ENCODE peak calls at places on chromosome 7, in five cellular contexts. U is fibroblast of lung, I is iPS DF 6.9, R is right cardiac atrium, M is brain microvascular endothelial cell. N is an unnamed sample.

GRCh38 chr7:901388-902154 is 25.2 kb downstream of the GET4 start:
- DNase-seq in U (peak; percentile 63), I (peak; percentile 70), R (peak; percentile 90), M (peak; percentile 89), N (peak; percentile 62)

GRCh38 chr7:100503350-100503735 is 19.6 kb downstream of the NYAP1 start:
- DNase-seq in U (peak; percentile 68), I (no peak), R (no peak), M (peak; percentile 16), N (no peak)

GRCh38 chr7:36606442-36607205 is 117.7 kb downstream of the AOAH start:
- DNase-seq in U (no peak), I (no peak), R (no peak), M (no peak), N (no peak)

GRCh38 chr7:12436896-12437535 is 33.4 kb upstream of the VWDE start:
- DNase-seq in U (peak; percentile 65), I (no peak), R (peak; percentile 42), M (peak; percentile 65), N (peak; percentile 63)

GRCh38 chr7:116045532-116045931 is 15.0 kb upstream of the TFEC start:
- DNase-seq in U (no peak), I (no peak), R (no peak), M (no peak), N (no peak)

GRCh38 chr7:94452257-94452656 is 57.4 kb upstream of the CASD1 start:
- DNase-seq in U (no peak), I (no peak), R (no peak), M (no peak), N (no peak)

GRCh38 chr7:74287303-74288033 is 1.7 kb upstream of the CLIP2 start:
- DNase-seq in U (no peak), I (no peak), R (no peak), M (no peak), N (no peak)

GRCh38 chr7:142603870-142604448 is 145.3 kb upstream of the PRSS1 start:
- DNase-seq in U (peak; percentile 52), I (peak; percentile 39), R (no peak), M (peak; percentile 63), N (peak; percentile 24)

GRCh38 chr7:16598015-16598414 is 47.5 kb downstream of the ANKMY2 start:
- DNase-seq in U (no peak), I (no peak), R (no peak), M (no peak), N (no peak)

GRCh38 chr7:47520408-47520807 is 61.5 kb downstream of the TNS3 start:
- DNase-seq in U (peak; percentile 95), I (no peak), R (peak; percentile 86), M (peak; percentile 80), N (peak; percentile 82)

GRCh38 chr7:143416565-143417149 is 8.0 kb upstream of the EPHA1 start:
- DNase-seq in U (peak; percentile 23), I (no peak), R (no peak), M (no peak), N (no peak)

GRCh38 chr7:30433082-30433481 is 45.5 kb downstream of the NOD1 start:
- DNase-seq in U (peak; percentile 79), I (no peak), R (peak; percentile 87), M (peak; percentile 3), N (peak; percentile 69)

GRCh38 chr7:70789481-70790214 is 342.3 kb upstream of the GALNT17 start:
- DNase-seq in U (no peak), I (no peak), R (no peak), M (no peak), N (no peak)

GRCh38 chr7:106679153-106679931 is 18.4 kb upstream of the CCDC71L start:
- DNase-seq in U (peak; percentile 63), I (no peak), R (no peak), M (peak; percentile 77), N (peak; percentile 1)

GRCh38 chr7:157035979-157036378 is 25.5 kb upstream of the MNX1 start:
- DNase-seq in U (no peak), I (no peak), R (no peak), M (no peak), N (no peak)

GRCh38 chr7:44531421-44532380 is 9.4 kb downstream of the NPC1L1 start:
- DNase-seq in U (no peak), I (no peak), R (no peak), M (no peak), N (no peak)

GRCh38 chr7:45219801-45220200 is 62.2 kb downstream of the RAMP3 start:
- DNase-seq in U (no peak), I (no peak), R (no peak), M (no peak), N (no peak)

GRCh38 chr7:13017325-13017853 is 330.0 kb downstream of the ARL4A start:
- DNase-seq in U (peak; percentile 86), I (no peak), R (no peak), M (peak; percentile 66), N (peak; percentile 56)

GRCh38 chr7:36967387-36967786 is 243.1 kb upstream of the AOAH start:
- DNase-seq in U (peak; percentile 55), I (peak; percentile 76), R (peak; percentile 70), M (peak; percentile 50), N (peak; percentile 19)

GRCh38 chr7:75033064-75033463 is 40.5 kb downstream of the RCC1L start:
- DNase-seq in U (no peak), I (peak; percentile 52), R (no peak), M (no peak), N (no peak)

GRCh38 chr7:117674617-117675016 is 194.8 kb downstream of the CFTR start:
- DNase-seq in U (no peak), I (no peak), R (no peak), M (no peak), N (no peak)

GRCh38 chr7:6164491-6164890 is 107.9 kb downstream of the CYTH3 start:
- DNase-seq in U (no peak), I (no peak), R (peak; percentile 53), M (peak; percentile 65), N (no peak)

GRCh38 chr7:66615699-66616098 is 13.0 kb upstream of the KCTD7 start:
- DNase-seq in U (no peak), I (no peak), R (no peak), M (no peak), N (no peak)

GRCh38 chr7:27172823-27173411 is 1.2 kb downstream of the HOXA10 start:
- DNase-seq in U (no peak), I (no peak), R (peak; percentile 64), M (no peak), N (peak; percentile 78)

GRCh38 chr7:50207682-50208255 is 96.7 kb upstream of the IKZF1 start:
- DNase-seq in U (no peak), I (no peak), R (peak; percentile 81), M (no peak), N (no peak)

GRCh38 chr7:87330942-87331341 is 14.5 kb upstream of the CROT start:
- DNase-seq in U (no peak), I (no peak), R (no peak), M (no peak), N (no peak)

GRCh38 chr7:120898710-120899499 is 41.0 kb upstream of the TSPAN12 start:
- DNase-seq in U (no peak), I (no peak), R (no peak), M (no peak), N (no peak)
- H3K4me3 ChIP-seq in U (no peak overlapping the region), I (no peak overlapping the region), R (no peak overlapping the region), M (no peak overlapping the region), N (no peak overlapping the region)

GRCh38 chr7:159095979-159096411 is 48.7 kb downstream of the VIPR2 start:
- DNase-seq in U (no peak), I (no peak), R (peak; percentile 47), M (no peak), N (no peak)

GRCh38 chr7:159096736-159097581 is 47.7 kb downstream of the VIPR2 start:
- DNase-seq in U (no peak), I (no peak), R (peak; percentile 76), M (no peak), N (no peak)

GRCh38 chr7:159093351-159093971 is 51.2 kb downstream of the VIPR2 start:
- DNase-seq in U (no peak), I (no peak), R (no peak), M (no peak), N (no peak)

GRCh38 chr7:159094030-159094740 is 50.5 kb downstream of the VIPR2 start:
- DNase-seq in U (no peak), I (no peak), R (no peak), M (no peak), N (no peak)

GRCh38 chr7:159094919-159095915 is 49.5 kb downstream of the VIPR2 start:
- DNase-seq in U (no peak), I (no peak), R (peak; percentile 59), M (no peak), N (no peak)
- H3K4me3 ChIP-seq in U (no peak overlapping the region), I (no peak overlapping the region), R (peak overlapping the region; percentile 32), M (no peak overlapping the region), N (no peak overlapping the region)

DNA sequence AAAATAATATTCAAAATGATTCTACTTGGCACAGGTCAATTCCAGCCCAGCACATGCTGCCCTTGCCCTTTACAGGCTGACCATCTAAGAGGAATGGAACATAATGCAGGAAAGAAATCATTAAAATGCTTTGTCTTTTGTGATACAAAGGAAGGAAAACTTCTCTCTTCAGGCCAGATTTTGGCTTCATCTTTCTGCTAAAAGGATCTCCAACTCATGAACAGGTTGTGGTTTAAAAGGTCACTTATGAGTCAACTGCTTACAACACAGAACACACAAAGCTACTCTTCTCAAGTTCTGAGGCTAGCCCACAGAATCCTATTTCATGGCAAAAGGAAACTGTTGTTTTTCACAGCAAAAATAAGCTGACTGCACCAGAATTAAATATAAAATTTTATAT is 197.1 kb downstream of the DOCK4 start:
- DNase-seq in U (peak; percentile 79), I (no peak), R (no peak), M (peak; percentile 33), N (peak; percentile 26)
- H3K4me3 ChIP-seq in U (no peak overlapping the region), I (no peak overlapping the region), R (no peak overlapping the region), M (no peak overlapping the region), N (no peak overlapping the region)

GRCh38 chr7:107998660-107999480 is 4.1 kb downstream of the LAMB1 start:
- DNase-seq in U (peak; percentile 72), I (no peak), R (peak; percentile 39), M (no peak), N (no peak)

GRCh38 chr7:107999814-108000560 is 3.0 kb downstream of the LAMB1 start:
- DNase-seq in U (peak; percentile 88), I (no peak), R (no peak), M (no peak), N (no peak)

GRCh38 chr7:108002726-108003590 is at the start of gene LAMB1:
- DNase-seq in U (peak; percentile 84), I (no peak), R (peak; percentile 93), M (peak; percentile 83), N (no peak)

GRCh38 chr7:108001759-108002725 is 919 bp downstream of the LAMB1 start:
- DNase-seq in U (peak; percentile 34), I (no peak), R (peak; percentile 64), M (no peak), N (no peak)

DNA sequence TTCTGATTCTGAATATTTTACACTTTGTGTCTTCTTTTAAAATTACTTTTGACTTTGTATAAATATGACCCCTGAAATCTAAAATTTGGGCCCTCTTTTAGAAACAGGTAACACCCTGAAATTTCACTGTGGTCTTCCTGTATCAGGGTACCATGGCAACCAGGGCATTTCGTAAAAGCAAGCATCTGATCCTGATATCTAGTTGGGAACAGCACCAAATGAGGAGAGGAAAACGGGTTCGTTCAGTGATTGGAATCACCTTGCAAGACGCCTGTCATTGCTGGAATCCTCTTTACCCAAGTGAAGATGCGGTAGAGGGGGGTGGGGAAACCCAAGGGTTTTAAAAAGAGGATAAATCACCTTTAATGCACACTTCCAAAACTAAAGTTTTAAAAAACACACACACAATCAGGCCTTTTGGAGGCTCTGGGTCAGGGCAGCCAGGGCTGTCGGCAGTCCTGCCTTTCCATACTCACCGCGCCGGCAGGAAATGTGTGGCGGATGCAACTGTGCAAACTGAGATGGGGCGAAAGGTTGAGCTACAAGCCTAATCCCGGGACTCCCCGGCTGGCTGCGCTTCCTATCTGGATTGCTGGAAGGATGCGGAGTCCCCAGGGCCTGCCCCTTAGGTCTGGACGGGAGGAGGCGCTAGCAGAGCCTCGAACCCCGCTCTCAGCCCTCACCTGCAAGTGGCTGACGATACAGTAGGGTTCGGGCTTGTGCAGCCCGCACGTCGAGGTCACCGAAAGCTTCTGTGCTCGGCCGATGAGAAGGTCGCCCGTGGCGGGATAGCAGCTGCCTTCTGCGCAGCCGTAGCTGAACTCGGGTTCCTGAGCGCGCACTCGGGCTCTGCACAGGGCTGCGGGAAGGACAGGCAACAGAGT is 1.8 kb downstream of the LAMB1 start:
- DNase-seq in U (peak; percentile 46), I (peak; percentile 77), R (peak; percentile 85), M (no peak), N (no peak)
- H3K4me3 ChIP-seq in U (peak overlapping the region; percentile 57), I (peak overlapping the region; percentile 57), R (peak overlapping the region; percentile 90), M (peak overlapping the region; percentile 89), N (peak overlapping the region; percentile 93)

N was measured in skeletal muscle cell.